ENCODE peak calls at places on chromosomes 6 and 20, in six cellular contexts. F is endothelial cell, D is psoas muscle, V is PC-3, I is transverse colon, N is fibroblast of the aortic adventitia. U is an unnamed sample.
A peak's percentile ranks its signal among the peaks of the same experiment; 100 is the strongest.

GRCh38 chr6:127118505-127119360 is at the start of gene RSPO3:
- DNase-seq in D (peak; percentile 63), V (no peak), I (peak; percentile 11), N (peak; percentile 42), F (peak; percentile 40), U (peak; percentile 24)

GRCh38 chr20:48904566-48905321 is 16.8 kb upstream of the ARFGEF2 start:
- DNase-seq in F (peak; percentile 70), D (no peak), V (peak; percentile 93), N (peak; percentile 85), I (peak; percentile 66), U (peak; percentile 72)

GRCh38 chr20:54474866-54475265 is 527 bp upstream of the DOK5 start:
- DNase-seq in I (no peak), F (no peak), V (no peak), D (no peak), N (no peak), U (no peak)

GRCh38 chr20:50543326-50543725 is 33.1 kb downstream of the PTPN1 start:
- DNase-seq in D (no peak), N (no peak), F (no peak), I (no peak), V (no peak), U (no peak)

GRCh38 chr6:6920984-6921313 is 186.8 kb upstream of the RREB1 start:
- DNase-seq in D (no peak), N (no peak), I (no peak), F (no peak), V (no peak), U (no peak)

GRCh38 chr6:27479319-27480182 is 6.6 kb upstream of the ZNF184 start:
- DNase-seq in D (peak; percentile 82), V (peak; percentile 89), N (peak; percentile 98), F (peak; percentile 83), I (peak; percentile 80), U (peak; percentile 55)

GRCh38 chr6:132101550-132101949 is 150.4 kb upstream of the CCN2 start:
- DNase-seq in D (no peak), F (no peak), N (no peak), V (no peak), I (no peak), U (no peak)

GRCh38 chr6:160306284-160306683 is 41.9 kb upstream of the SLC22A3 start:
- DNase-seq in I (peak; percentile 19), F (no peak), V (no peak), N (no peak), D (no peak), U (no peak)

GRCh38 chr6:167027308-167027707 is 28.1 kb downstream of the CEP43 start:
- DNase-seq in I (no peak), D (no peak), V (no peak), N (no peak), F (no peak), U (no peak)

GRCh38 chr6:111653961-111654360 is 48.3 kb upstream of the TRAF3IP2 start:
- DNase-seq in D (no peak), I (no peak), F (no peak), N (no peak), V (peak; percentile 64), U (no peak)

GRCh38 chr20:44485078-44485829 is 9.6 kb downstream of the TTPAL start:
- DNase-seq in D (no peak), V (no peak), I (no peak), F (no peak), N (no peak), U (no peak)

GRCh38 chr6:121770943-121771342 is 335.5 kb downstream of the GJA1 start:
- DNase-seq in I (no peak), D (no peak), F (no peak), V (peak; percentile 27), N (no peak), U (no peak)

GRCh38 chr6:116465246-116465645 is 4.1 kb downstream of the CALHM6 start:
- DNase-seq in I (no peak), N (no peak), V (no peak), F (no peak), D (no peak), U (no peak)

GRCh38 chr20:43721429-43722152 is 5.2 kb downstream of the GTSF1L start:
- DNase-seq in D (no peak), N (no peak), V (no peak), I (no peak), F (no peak), U (no peak)

GRCh38 chr6:134347916-134348805 is 30.2 kb upstream of the SGK1 start:
- DNase-seq in F (no peak), V (no peak), N (peak; percentile 93), I (no peak), D (peak; percentile 72), U (no peak)

GRCh38 chr6:139282684-139283083 is 9.1 kb downstream of the TXLNB start:
- DNase-seq in I (no peak), N (no peak), V (no peak), F (no peak), D (no peak), U (no peak)

GRCh38 chr6:110557226-110557625 is 80.8 kb upstream of the SLC22A16 start:
- DNase-seq in V (no peak), F (no peak), D (no peak), N (no peak), I (no peak), U (no peak)

GRCh38 chr6:155483858-155484257 is 28.2 kb upstream of the NOX3 start:
- DNase-seq in D (no peak), F (no peak), I (no peak), N (peak; percentile 92), V (no peak), U (no peak)

GRCh38 chr20:52372169-52372568 is 180.6 kb upstream of the ZFP64 start:
- DNase-seq in V (no peak), F (no peak), I (no peak), D (no peak), N (no peak), U (no peak)

GRCh38 chr6:107110200-107110599 is 5.1 kb downstream of the BEND3 start:
- DNase-seq in F (no peak), I (no peak), V (no peak), N (no peak), D (no peak), U (no peak)

GRCh38 chr6:146337376-146337775 is 206.3 kb upstream of the RAB32 start:
- DNase-seq in F (no peak), N (peak; percentile 82), V (no peak), I (no peak), D (no peak), U (no peak)

GRCh38 chr6:168675375-168675774 is 234.4 kb downstream of the SMOC2 start:
- DNase-seq in V (no peak), F (no peak), D (no peak), I (no peak), N (no peak), U (no peak)

GRCh38 chr6:56458324-56458884 is 184.3 kb downstream of the DST start:
- DNase-seq in D (no peak), I (no peak), F (no peak), N (no peak), V (no peak), U (no peak)

GRCh38 chr6:7035837-7036249 is 71.9 kb upstream of the RREB1 start:
- DNase-seq in V (no peak), F (no peak), D (no peak), N (no peak), I (no peak), U (no peak)

GRCh38 chr20:38452880-38453624 is 17.9 kb upstream of the SNHG17 start:
- DNase-seq in V (peak; percentile 78), F (no peak), N (peak; percentile 77), D (no peak), I (no peak), U (no peak)

GRCh38 chr20:3000852-3001523 is 42.4 kb upstream of the GNRH2 start:
- DNase-seq in D (no peak), I (no peak), V (peak; percentile 82), N (peak; percentile 85), F (no peak), U (peak; percentile 35)

GRCh38 chr6:128070406-128070805 is 169.5 kb upstream of the THEMIS start:
- DNase-seq in F (no peak), V (no peak), I (no peak), N (peak; percentile 46), D (no peak), U (no peak)

GRCh38 chr6:112321882-112322508 is 25.1 kb upstream of the RFPL4B start:
- DNase-seq in N (no peak), F (no peak), I (no peak), D (no peak), V (no peak), U (no peak)

GRCh38 chr20:48841861-48842529 is 14.2 kb upstream of the PREX1 start:
- DNase-seq in N (peak; percentile 83), D (no peak), F (no peak), V (peak; percentile 95), I (no peak), U (no peak)

GRCh38 chr6:161169690-161170089 is 104.2 kb downstream of the AGPAT4 start:
- DNase-seq in F (no peak), I (no peak), D (no peak), V (no peak), N (peak; percentile 53), U (no peak)

GRCh38 chr6:98529364-98529763 is 305.0 kb upstream of the POU3F2 start:
- DNase-seq in V (no peak), D (no peak), I (no peak), N (no peak), F (no peak), U (no peak)

GRCh38 chr6:36766649-36766945 is 69.0 kb downstream of the RAB44 start:
- DNase-seq in D (peak; percentile 25), V (no peak), F (no peak), I (no peak), N (no peak), U (no peak)

GRCh38 chr20:26167499-26167898 is 470.8 kb upstream of the ZNF337 start:
- DNase-seq in N (peak; percentile 51), I (no peak), F (no peak), V (peak; percentile 27), D (no peak), U (no peak)

GRCh38 chr20:17281478-17281877 is 54.6 kb downstream of the PCSK2 start:
- DNase-seq in V (peak; percentile 62), F (peak; percentile 52), N (no peak), D (no peak), I (no peak), U (no peak)

GRCh38 chr6:109313139-109313538 is 69.1 kb downstream of the CD164 start:
- DNase-seq in V (no peak), D (peak; percentile 76), I (no peak), F (no peak), N (no peak), U (no peak)

GRCh38 chr20:865379-865778 is 31.9 kb downstream of the FAM110A start:
- DNase-seq in F (no peak), N (no peak), V (no peak), D (no peak), I (no peak), U (no peak)
- TF ChIP-seq CTCF in F (no peak), N (no peak), V (no peak), D (no peak), I (no peak), U (no peak)

GRCh38 chr20:957544-957943 is 41.4 kb upstream of the ANGPT4 start:
- DNase-seq in N (no peak), V (peak; percentile 42), D (peak; percentile 6), F (no peak), I (no peak), U (no peak)
- TF ChIP-seq CTCF in N (peak; percentile 18), V (no peak), D (no peak), F (no peak), I (no peak), U (no peak)

GRCh38 chr6:12504325-12504966 is 212.1 kb upstream of the PHACTR1 start:
- DNase-seq in I (peak; percentile 29), F (peak; percentile 23), V (peak; percentile 74), D (no peak), N (no peak), U (peak; percentile 32)
- TF ChIP-seq CTCF in I (peak; percentile 47), F (peak; percentile 51), V (peak; percentile 81), D (no peak), N (peak; percentile 39), U (peak; percentile 36)

GRCh38 chr20:10200329-10200728 is 18.3 kb upstream of the SNAP25 start:
- DNase-seq in I (no peak), F (no peak), N (no peak), V (no peak), D (no peak), U (no peak)
- TF ChIP-seq CTCF in I (no peak), F (no peak), N (no peak), V (no peak), D (no peak), U (no peak)